ENCODE peak calls at places on chromosomes 1 and 21, in ten cellular contexts. U is HL-60, X is neuronal stem cell, W is H54, R is T-helper 17 cell, Z is HEK293T, V is GM23248, Y is AG04450, N is GM03348, I is fibroblast of lung. P is an unnamed sample.

GRCh38 chr1:184387871-184388670 is 1.2 kb downstream of the C1orf21 start:
- DNase-seq in W (peak; percentile 62), Y (peak; percentile 26), I (peak; percentile 62), Z (no peak), X (no peak), V (peak; percentile 91), U (no peak), N (peak; percentile 77), R (no peak), P (no peak)

GRCh38 chr21:37904879-37905278 is 11.4 kb downstream of the KCNJ6 start:
- DNase-seq in R (no peak), I (no peak), W (no peak), V (peak; percentile 39), N (peak; percentile 32), X (no peak), U (no peak), Y (no peak), Z (no peak), P (no peak)

GRCh38 chr1:237873487-237873927 is 17.2 kb downstream of the ZP4 start:
- DNase-seq in N (no peak), U (no peak), V (peak; percentile 27), Y (no peak), X (no peak), R (no peak), Z (peak; percentile 17), I (peak; percentile 78), W (peak; percentile 47), P (no peak)

GRCh38 chr21:45461369-45461750 is 56.4 kb downstream of the COL18A1 start:
- DNase-seq in V (no peak), W (no peak), N (no peak), Z (no peak), X (no peak), U (no peak), I (no peak), Y (no peak), R (no peak), P (no peak)

GRCh38 chr1:33823401-33823800 is 40.5 kb upstream of the HMGB4 start:
- DNase-seq in W (no peak), Y (no peak), I (no peak), R (no peak), Z (no peak), X (no peak), U (no peak), N (no peak), V (no peak), P (no peak)

GRCh38 chr1:32592953-32593352 is 53.7 kb downstream of the ZBTB8A start:
- DNase-seq in Z (no peak), N (no peak), U (no peak), Y (no peak), W (peak; percentile 6), V (peak; percentile 8), I (peak; percentile 17), R (no peak), X (no peak), P (no peak)

GRCh38 chr21:10272216-10272615 is 249.2 kb upstream of the TPTE start:
- DNase-seq in W (no peak), N (no peak), V (peak; percentile 5), Z (no peak), X (no peak), R (no peak), U (no peak), Y (no peak), I (peak; percentile 12), P (no peak)

GRCh38 chr1:14516974-14517812 is 81.3 kb upstream of the KAZN start:
- DNase-seq in W (peak; percentile 15), X (no peak), U (no peak), I (peak; percentile 84), Z (no peak), N (peak; percentile 50), V (peak; percentile 97), Y (peak; percentile 45), R (no peak), P (peak; percentile 43)

GRCh38 chr1:119000371-119001180 is 12.4 kb upstream of the TBX15 start:
- DNase-seq in Z (no peak), Y (no peak), I (no peak), R (no peak), V (peak; percentile 77), W (no peak), U (no peak), X (no peak), N (peak; percentile 53), P (no peak)

GRCh38 chr1:199856381-199856780 is 171.1 kb upstream of the NR5A2 start:
- DNase-seq in U (no peak), X (no peak), V (peak; percentile 9), W (no peak), Z (no peak), I (no peak), N (no peak), R (no peak), Y (no peak), P (no peak)

GRCh38 chr1:31753623-31754349 is 10.4 kb downstream of the ADGRB2 start:
- DNase-seq in Z (no peak), U (no peak), Y (no peak), X (no peak), W (peak; percentile 78), I (peak; percentile 81), N (peak; percentile 53), R (no peak), V (peak; percentile 49), P (no peak)

GRCh38 chr1:125066385-125066784 is 3881.6 kb downstream of the SRGAP2C start:
- DNase-seq in X (no peak), N (no peak), Y (no peak), Z (no peak), R (no peak), I (no peak), U (no peak), W (no peak), V (no peak), P (no peak)

GRCh38 chr1:230174765-230175747 is 108.0 kb downstream of the GALNT2 start:
- DNase-seq in X (no peak), Z (no peak), N (no peak), R (no peak), I (no peak), U (no peak), V (no peak), Y (no peak), W (no peak), P (no peak)

GRCh38 chr1:116465845-116466685 is 93.0 kb downstream of the ATP1A1 start:
- DNase-seq in Y (no peak), W (no peak), U (no peak), I (no peak), R (no peak), V (no peak), Z (no peak), X (no peak), N (no peak), P (no peak)

GRCh38 chr1:26913754-26914619 is at the start of gene NR0B2:
- DNase-seq in V (no peak), Y (no peak), W (no peak), U (no peak), Z (no peak), X (no peak), I (no peak), R (no peak), N (no peak), P (no peak)

GRCh38 chr1:172002725-172003345 is 161.5 kb downstream of the DNM3 start:
- DNase-seq in I (peak; percentile 80), X (peak; percentile 17), N (peak; percentile 20), W (no peak), V (peak; percentile 77), R (no peak), Y (peak; percentile 43), U (no peak), Z (peak; percentile 36), P (peak; percentile 3)

GRCh38 chr21:37358392-37358791 is 8.2 kb upstream of the DYRK1A start:
- DNase-seq in N (no peak), U (no peak), Y (no peak), V (no peak), I (no peak), R (no peak), W (no peak), Z (no peak), X (no peak), P (no peak)

GRCh38 chr1:57599233-57599994 is 175.6 kb upstream of the DAB1 start:
- DNase-seq in W (no peak), N (peak; percentile 48), X (peak; percentile 27), V (peak; percentile 15), R (no peak), I (no peak), Z (no peak), U (no peak), Y (no peak), P (no peak)

GRCh38 chr1:230066036-230066435 is 1.0 kb upstream of the GALNT2 start:
- DNase-seq in N (no peak), Z (no peak), V (no peak), U (no peak), X (no peak), W (no peak), I (no peak), Y (no peak), R (no peak), P (no peak)

GRCh38 chr1:46246548-46247432 is 773 bp upstream of the RAD54L start:
- DNase-seq in W (peak; percentile 94), R (peak; percentile 26), I (no peak), Z (peak; percentile 46), X (no peak), N (peak; percentile 67), V (peak; percentile 72), Y (no peak), U (peak; percentile 88), P (no peak)

GRCh38 chr21:35475768-35476167 is 426.7 kb upstream of the RUNX1 start:
- DNase-seq in V (peak; percentile 54), R (no peak), Z (no peak), X (no peak), W (no peak), I (peak; percentile 84), Y (no peak), N (peak; percentile 37), U (peak; percentile 67), P (no peak)

GRCh38 chr1:206679738-206680211 is 4.9 kb upstream of the MAPKAPK2 start:
- DNase-seq in U (no peak), I (no peak), N (no peak), Z (no peak), Y (no peak), W (no peak), R (no peak), V (no peak), X (no peak), P (peak; percentile 75)

GRCh38 chr1:2466834-2467554 is 9.1 kb upstream of the PLCH2 start:
- DNase-seq in R (peak; percentile 23), W (no peak), Y (no peak), X (peak; percentile 48), U (no peak), N (no peak), Z (peak; percentile 77), I (no peak), V (no peak), P (no peak)

GRCh38 chr21:27268290-27268689 is 301.4 kb upstream of the ADAMTS5 start:
- DNase-seq in R (no peak), W (no peak), X (no peak), Z (no peak), I (peak; percentile 49), U (no peak), Y (no peak), V (peak; percentile 65), N (peak; percentile 14), P (no peak)

GRCh38 chr1:10917513-10918454 is 94.7 kb upstream of the TARDBP start:
- DNase-seq in X (no peak), N (no peak), Y (no peak), V (no peak), U (no peak), W (no peak), I (no peak), Z (no peak), R (no peak), P (no peak)

GRCh38 chr1:2957329-2957728 is 63.9 kb upstream of the ACTRT2 start:
- DNase-seq in V (no peak), W (no peak), Z (no peak), N (no peak), R (no peak), I (no peak), Y (no peak), X (no peak), U (no peak), P (no peak)

GRCh38 chr1:115642168-115643072 is 650 bp downstream of the VANGL1 start:
- DNase-seq in V (peak; percentile 66), N (peak; percentile 75), Y (no peak), R (no peak), X (peak; percentile 20), W (peak; percentile 47), Z (peak; percentile 60), I (peak; percentile 23), U (peak; percentile 29), P (peak; percentile 60)

GRCh38 chr21:29888437-29888836 is 51.4 kb downstream of the GRIK1 start:
- DNase-seq in Z (no peak), W (no peak), I (no peak), R (no peak), N (no peak), V (peak; percentile 1), X (no peak), U (no peak), Y (no peak), P (no peak)